ENCODE peak calls at places on chromosomes 11 and 22, in six cellular contexts. S is foreskin fibroblast, W is psoas muscle, O is Peyer's patch, E is brain microvascular endothelial cell, G is dorsolateral prefrontal cortex. I is an unnamed sample.

GRCh38 chr11:45100338-45100737 is 46.1 kb upstream of the PRDM11 start:
- DNase-seq in S (no peak), W (no peak), O (no peak), E (no peak), G (no peak), I (peak)

GRCh38 chr11:57566035-57566504 is 1.4 kb downstream of the UBE2L6 start:
- DNase-seq in S (peak), W (no peak), O (no peak), E (peak), G (no peak), I (peak)

GRCh38 chr22:43159484-43160178 is 8.3 kb downstream of the TSPO start:
- DNase-seq in S (no peak), W (peak), O (peak), E (no peak), G (no peak), I (peak)

GRCh38 chr11:10058356-10058755 is 235.7 kb downstream of the SBF2 start:
- DNase-seq in S (peak), W (no peak), O (no peak), E (no peak), G (no peak), I (no peak)

GRCh38 chr22:46068176-46068907 is 82.0 kb upstream of the PPARA start:
- DNase-seq in S (no peak), W (no peak), O (no peak), E (no peak), G (no peak), I (no peak)

GRCh38 chr22:27032121-27032761 is 374.9 kb downstream of the MIAT start:
- DNase-seq in S (no peak), W (peak), O (no peak), E (no peak), G (peak), I (no peak)

GRCh38 chr22:22091400-22091878 is 108.9 kb upstream of the TOP3B start:
- DNase-seq in S (no peak), W (no peak), O (no peak), E (no peak), G (no peak), I (no peak)

GRCh38 chr11:75428301-75428724 is 4.7 kb downstream of the KLHL35 start:
- DNase-seq in S (peak), W (peak), O (peak), E (peak), G (peak), I (peak)

GRCh38 chr11:74639533-74639932 is 47.2 kb downstream of the POLD3 start:
- DNase-seq in S (no peak), W (no peak), O (no peak), E (no peak), G (no peak), I (no peak)

GRCh38 chr11:111911563-111912401 is at the start of gene CRYAB:
- DNase-seq in S (peak), W (peak), O (peak), E (peak), G (peak), I (peak)

GRCh38 chr22:30580896-30581295 is 6.4 kb upstream of the GAL3ST1 start:
- DNase-seq in S (no peak), W (no peak), O (no peak), E (no peak), G (no peak), I (no peak)

GRCh38 chr11:7605544-7605943 is 67.8 kb downstream of the CYB5R2 start:
- DNase-seq in S (no peak), W (no peak), O (no peak), E (peak), G (no peak), I (peak)

GRCh38 chr11:15346907-15347306 is 232.2 kb downstream of the INSC start:
- DNase-seq in S (no peak), W (no peak), O (no peak), E (no peak), G (no peak), I (no peak)
- TF ChIP-seq CTCF in S (no peak), W (no peak), O (no peak), E (no peak), G (no peak), I (no peak)

DNA sequence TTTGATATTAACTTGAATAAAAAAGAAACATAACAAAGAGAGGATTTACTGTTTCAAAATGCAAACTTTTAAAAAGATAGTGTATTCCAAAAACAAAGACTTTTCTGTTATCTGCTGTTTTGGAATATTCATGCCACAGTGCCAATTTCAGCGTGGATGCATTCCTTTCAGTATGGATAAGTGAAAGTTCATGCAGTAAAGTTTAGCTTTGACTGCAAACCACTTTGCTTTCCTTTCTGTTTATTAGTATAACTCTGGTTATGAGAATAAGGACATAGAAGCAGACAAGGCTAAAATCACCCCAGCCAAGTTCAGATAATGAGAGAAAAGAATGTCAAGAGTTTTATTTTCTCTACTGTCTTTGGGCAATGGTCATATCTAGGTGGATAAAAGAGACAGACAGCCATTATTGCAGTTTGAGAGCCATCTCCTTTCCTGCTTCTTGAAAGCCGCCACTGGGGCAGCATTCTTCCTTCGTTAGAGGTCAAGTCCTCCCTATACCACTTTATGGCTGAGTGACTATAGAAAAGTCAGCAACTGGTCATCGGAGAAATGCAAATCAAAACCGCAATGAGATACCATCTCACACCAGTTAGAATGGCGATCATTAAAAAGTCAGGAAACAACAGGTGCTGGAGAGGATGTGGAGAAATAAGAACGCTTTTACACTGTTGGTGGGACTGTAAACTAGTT is 82.4 kb upstream of the BLID start:
- DNase-seq in S (no peak), W (no peak), O (no peak), E (no peak), G (no peak), I (no peak)
- H3K4me3 ChIP-seq in S (no peak), W (no peak), O (no peak), E (no peak), G (peak), I (no peak)

GRCh38 chr11:91796999-91797398 is 427.6 kb upstream of the FAT3 start:
- DNase-seq in S (no peak), W (no peak), O (no peak), E (no peak), G (no peak), I (no peak)
- TF ChIP-seq CTCF in S (no peak), W (no peak), O (no peak), E (no peak), G (no peak), I (no peak)

DNA sequence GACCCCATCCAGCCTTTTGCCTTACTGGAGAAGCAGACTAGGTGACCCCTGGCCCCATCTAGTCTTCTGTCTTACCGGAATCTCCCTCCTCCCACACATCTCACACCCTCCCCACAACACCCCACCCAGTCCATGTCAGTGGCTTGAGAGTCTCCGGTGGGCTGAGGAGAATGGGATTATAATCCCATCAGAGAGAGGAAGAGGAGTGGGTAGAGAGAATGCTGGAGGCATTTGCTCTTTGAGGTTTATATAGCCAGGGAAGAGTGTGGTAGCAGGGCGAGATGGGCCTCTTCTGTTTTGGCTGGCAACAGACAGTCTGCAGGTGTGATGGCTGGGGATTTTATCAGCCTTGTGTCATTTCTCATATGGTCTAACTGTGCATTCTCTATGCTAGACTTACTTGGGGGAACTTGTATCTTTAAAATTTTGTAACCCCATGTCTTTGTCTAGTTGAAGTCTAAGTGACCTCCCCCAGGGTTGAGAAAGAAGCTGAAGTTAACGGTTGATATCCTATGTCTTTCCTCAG is 50.3 kb downstream of the GRAMD1B start:
- DNase-seq in S (no peak), W (no peak), O (no peak), E (no peak), G (no peak), I (no peak)
- H3K4me3 ChIP-seq in S (no peak), W (no peak), O (no peak), E (no peak), G (no peak), I (no peak)

GRCh38 chr11:880447-880846 is 30.2 kb downstream of the CHID1 start:
- DNase-seq in S (no peak), W (no peak), O (no peak), E (no peak), G (no peak), I (no peak)
- TF ChIP-seq CTCF in S (no peak), W (no peak), O (no peak), E (peak), G (no peak), I (no peak)

GRCh38 chr11:2988361-2988762 is 3.8 kb downstream of the NAP1L4 start:
- DNase-seq in S (no peak), W (no peak), O (no peak), E (no peak), G (no peak), I (no peak)
- H3K4me3 ChIP-seq in S (peak), W (peak), O (peak), E (no peak), G (no peak), I (no peak)

DNA sequence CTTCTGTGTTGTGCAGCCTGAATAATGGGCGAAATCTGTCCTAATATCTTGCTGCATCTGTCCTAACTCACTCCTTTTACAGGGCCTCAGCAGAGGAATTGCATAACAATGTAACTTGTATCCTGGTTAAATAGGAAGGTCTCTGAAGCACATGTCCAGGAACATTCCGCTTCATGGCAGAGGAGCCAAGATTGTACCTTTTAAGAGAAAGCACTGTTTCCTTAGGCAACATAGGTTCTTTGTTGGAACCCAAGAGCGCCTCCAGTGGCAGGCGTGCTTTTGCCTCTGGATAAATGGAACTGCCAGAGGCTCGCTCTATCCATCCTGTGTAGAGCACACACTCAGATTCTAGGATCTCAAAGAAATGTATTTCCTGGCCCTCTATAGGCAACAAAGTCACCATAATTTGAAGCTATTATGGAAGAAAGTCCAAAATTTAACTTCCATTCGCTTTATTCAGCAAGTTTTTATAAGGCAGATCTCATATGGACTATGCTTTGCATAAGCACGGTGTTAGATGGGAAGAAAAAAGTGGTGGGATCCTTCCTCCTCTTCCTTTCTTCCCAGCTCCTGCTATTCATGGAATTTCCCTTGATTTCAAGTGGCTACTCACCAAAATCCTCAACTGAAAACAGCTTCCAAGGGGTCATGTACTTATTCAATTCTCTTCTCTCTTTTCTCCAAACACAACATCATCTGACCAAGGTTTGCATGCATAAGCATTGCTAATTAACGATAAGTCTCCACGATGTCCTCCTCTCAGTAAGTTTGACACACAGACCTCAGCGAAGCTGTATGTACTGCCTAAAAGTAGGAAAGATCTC is at the start of gene BLID:
- DNase-seq in S (no peak), W (peak), O (no peak), E (peak), G (peak), I (peak)
- TF ChIP-seq CTCF in S (peak), W (peak), O (peak), E (peak), G (peak), I (peak)

I was measured in fibroblast of pulmonary artery.